ENCODE peak calls at places on chromosomes 7 and 10, in nine cellular contexts. V, N, Z, A, C, U, M, F and H are unnamed samples. For H3K4me1, the result is how much of the 10 kb centered on the place peaks cover.

GRCh38 chr7:158362912-158363905 is 224.4 kb downstream of the PTPRN2 start:
- DNase-seq in V (no peak), N (no peak), Z (peak), A (no peak), C (peak), U (no peak), M (no peak), F (peak), H (peak)

GRCh38 chr7:17444151-17444550 is 145.7 kb downstream of the AHR start:
- DNase-seq in V (no peak), N (no peak), Z (no peak), A (no peak), C (no peak), U (no peak), M (no peak), F (no peak), H (no peak)

GRCh38 chr10:102553771-102554170 is 50.0 kb downstream of the SUFU start:
- DNase-seq in V (no peak), N (no peak), Z (no peak), A (no peak), C (no peak), U (no peak), M (no peak), F (no peak), H (no peak)

GRCh38 chr10:73095479-73096021 is 1.1 kb downstream of the P4HA1 start:
- DNase-seq in V (peak), N (no peak), Z (peak), A (peak), C (peak), U (peak), M (peak), F (peak), H (peak)

GRCh38 chr10:47028466-47028865 is 117.2 kb downstream of the PTPN20 start:
- DNase-seq in V (no peak), N (no peak), Z (no peak), A (no peak), C (no peak), U (no peak), M (no peak), F (no peak), H (no peak)

GRCh38 chr7:64371116-64371515 is 57.4 kb downstream of the ZNF736 start:
- DNase-seq in V (no peak), N (no peak), Z (no peak), A (no peak), C (no peak), U (no peak), M (no peak), F (no peak), H (no peak)

GRCh38 chr7:142774826-142775225 is 4.1 kb downstream of the PRSS2 start:
- DNase-seq in V (no peak), N (no peak), Z (no peak), A (no peak), C (no peak), U (peak), M (no peak), F (peak), H (no peak)

GRCh38 chr10:122379537-122379936 is 5.0 kb downstream of the PLEKHA1 start:
- DNase-seq in V (no peak), N (no peak), Z (no peak), A (no peak), C (no peak), U (no peak), M (no peak), F (no peak), H (no peak)

GRCh38 chr7:30062587-30062986 is 34.4 kb downstream of the PLEKHA8 start:
- DNase-seq in V (peak), N (peak), Z (peak), A (peak), C (peak), U (peak), M (peak), F (peak), H (peak)

GRCh38 chr10:72328045-72328828 is 26.5 kb downstream of the DNAJB12 start:
- DNase-seq in V (peak), N (no peak), Z (peak), A (peak), C (peak), U (peak), M (no peak), F (peak), H (peak)

GRCh38 chr10:131701131-131701947 is 199.5 kb upstream of the PPP2R2D start:
- DNase-seq in V (no peak), N (no peak), Z (no peak), A (peak), C (no peak), U (no peak), M (no peak), F (no peak), H (no peak)

GRCh38 chr7:1025747-1026581 is 18.4 kb upstream of the GPR146 start:
- DNase-seq in V (peak), N (no peak), Z (no peak), A (no peak), C (no peak), U (no peak), M (no peak), F (no peak), H (no peak)

GRCh38 chr7:16509829-16510228 is 16.8 kb upstream of the LRRC72 start:
- DNase-seq in V (no peak), N (no peak), Z (no peak), A (no peak), C (no peak), U (no peak), M (no peak), F (no peak), H (no peak)

DNA sequence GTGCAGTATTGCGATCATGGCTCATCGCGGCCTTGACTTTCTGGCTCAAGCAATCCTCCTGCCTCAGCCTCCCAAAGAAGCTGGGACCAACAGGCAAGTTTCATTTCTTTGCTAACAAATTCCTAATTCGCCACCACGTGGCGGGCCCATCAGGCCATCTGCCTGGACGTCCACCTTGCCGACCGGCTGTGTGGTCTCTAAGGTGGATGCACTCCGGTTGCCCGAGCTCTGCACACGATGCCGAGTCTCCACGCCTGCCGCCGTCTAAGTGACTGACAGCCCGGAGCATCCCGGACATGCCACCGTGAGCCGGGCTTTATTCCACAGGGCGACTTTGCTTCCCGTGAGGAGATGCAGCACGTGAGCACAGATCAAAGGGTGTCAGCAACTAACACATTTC is 159.6 kb downstream of the DIP2C start:
- DNase-seq in V (no peak), N (no peak), Z (no peak), A (no peak), C (no peak), U (no peak), M (no peak), F (no peak), H (no peak)
- TF ChIP-seq EZH2phosphoT487 in V (no peak), N (no peak), Z (no peak), A (no peak), C (no peak), U (no peak), M (no peak), F (no peak), H (no peak)

GRCh38 chr7:75638607-75639070 is 100.1 kb downstream of the HIP1 start:
- DNase-seq in V (no peak), N (no peak), Z (peak), A (peak), C (peak), U (peak), M (no peak), F (peak), H (peak)
- H3K4me2 ChIP-seq in V (peak), N (peak), Z (peak), A (peak), C (peak), U (peak), M (no peak), F (peak), H (peak)

DNA sequence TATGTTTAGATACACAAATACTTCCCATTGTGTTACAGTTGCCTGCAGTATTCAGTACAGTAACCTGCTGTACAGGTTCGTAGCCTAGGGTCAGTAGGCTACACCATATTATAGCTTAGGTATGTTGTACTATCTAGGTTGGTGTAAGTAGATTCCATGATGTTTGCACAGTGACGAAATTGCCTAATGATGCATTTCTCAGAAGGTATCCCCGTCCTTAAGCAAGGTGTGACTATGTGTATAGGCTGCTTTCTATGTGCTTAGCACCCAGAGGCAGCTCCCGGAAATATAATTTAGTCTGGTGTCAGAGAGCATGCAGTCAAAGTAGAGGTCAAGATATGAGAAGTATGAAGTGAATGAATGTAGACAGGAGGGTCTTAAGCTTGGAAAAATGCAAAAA is 9.8 kb downstream of the MAPK8 start:
- DNase-seq in V (no peak), N (no peak), Z (peak), A (no peak), C (no peak), U (no peak), M (no peak), F (no peak), H (no peak)
- H3K4me1 ChIP-seq in V (under half), N (under half), Z (under half), A (under half), C (under half), U (under half), M (under half), F (under half), H (under half)

DNA sequence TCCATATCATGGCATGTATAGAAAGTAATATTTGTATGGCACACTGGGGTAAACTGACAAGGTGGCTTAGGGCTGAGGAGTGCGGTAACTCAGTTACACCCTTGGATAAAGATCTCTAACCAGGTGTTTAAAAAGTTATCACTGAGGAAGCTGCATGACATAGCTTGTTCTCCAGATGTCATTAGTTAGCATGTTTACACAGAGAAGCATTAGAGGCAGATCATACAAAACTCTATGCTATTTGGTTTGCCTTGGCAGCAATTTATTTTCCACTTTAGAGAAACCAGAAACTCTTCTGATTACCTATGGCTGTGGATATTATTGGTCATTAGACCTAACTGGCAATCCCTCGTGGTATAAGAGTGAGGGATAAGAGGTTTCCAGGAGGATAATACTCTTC is 118.3 kb downstream of the ST7 start:
- DNase-seq in V (no peak), N (no peak), Z (no peak), A (peak), C (no peak), U (no peak), M (no peak), F (no peak), H (no peak)
- TF ChIP-seq EZH2phosphoT487 in V (no peak), N (no peak), Z (no peak), A (no peak), C (no peak), U (no peak), M (no peak), F (no peak), H (no peak)

DNA sequence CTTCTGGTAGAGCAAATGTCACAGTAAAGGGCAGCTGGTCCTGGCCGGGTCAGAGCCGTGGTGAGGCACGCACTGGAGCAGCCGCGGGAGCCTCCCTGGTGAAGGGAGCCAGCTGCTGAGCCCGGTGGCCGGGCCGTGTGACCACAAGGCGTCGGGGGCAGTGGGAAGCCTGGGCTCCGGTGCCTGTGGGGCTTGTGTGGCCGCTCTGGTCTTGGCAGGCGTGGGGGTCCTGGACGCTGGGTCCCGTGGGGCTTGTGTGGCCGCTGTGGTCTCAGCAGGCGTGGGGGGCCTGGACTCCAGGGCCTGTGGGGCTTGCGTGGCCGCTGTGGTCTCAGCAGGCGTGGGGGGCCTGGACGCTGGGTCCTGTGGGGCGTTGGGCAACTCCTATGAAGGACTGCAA is 57.2 kb downstream of the NKX6-2 start:
- DNase-seq in V (no peak), N (no peak), Z (no peak), A (no peak), C (no peak), U (no peak), M (no peak), F (no peak), H (no peak)
- H3K4me2 ChIP-seq in V (no peak), N (no peak), Z (no peak), A (no peak), C (no peak), U (no peak), M (no peak), F (no peak), H (no peak)